ENCODE peak calls at places on chromosomes 6 and 20, in nine cellular contexts. One of them, this sample, is unnamed.

GRCh38 chr6:4358414-4359107 is 223.2 kb upstream of the ECI2 start:
- DNase-seq in activated naive CD8-positive, alpha-beta T cell treated with anti-CD3 and anti-CD28 coated beads, Interleukin-2, amount 50 U/mL, for 24 hours: peak
- DNase-seq in H7: peak
- DNase-seq in dorsolateral prefrontal cortex: peak
- DNase-seq in SJSA1: peak
- DNase-seq in HepG2: peak
- DNase-seq in fibroblast of the conjunctiva: peak
- DNase-seq in GDM1: peak
- DNase-seq in cardiac muscle cell: peak
- DNase-seq in this sample: peak

GRCh38 chr6:15247750-15248450 is 2.0 kb downstream of the JARID2 start:
- DNase-seq in dorsolateral prefrontal cortex: no peak
- DNase-seq in SJSA1: peak
- DNase-seq in GDM1: no peak
- DNase-seq in activated naive CD8-positive, alpha-beta T cell treated with anti-CD3 and anti-CD28 coated beads, Interleukin-2, amount 50 U/mL, for 24 hours: peak
- DNase-seq in H7: peak
- DNase-seq in fibroblast of the conjunctiva: no peak
- DNase-seq in HepG2: peak
- DNase-seq in cardiac muscle cell: peak
- DNase-seq in this sample: peak

GRCh38 chr20:17642404-17643269 is 39.4 kb downstream of the RRBP1 start:
- DNase-seq in SJSA1: no peak
- DNase-seq in GDM1: no peak
- DNase-seq in activated naive CD8-positive, alpha-beta T cell treated with anti-CD3 and anti-CD28 coated beads, Interleukin-2, amount 50 U/mL, for 24 hours: no peak
- DNase-seq in HepG2: no peak
- DNase-seq in dorsolateral prefrontal cortex: no peak
- DNase-seq in fibroblast of the conjunctiva: no peak
- DNase-seq in cardiac muscle cell: no peak
- DNase-seq in H7: no peak
- DNase-seq in this sample: no peak

GRCh38 chr6:150290429-150290828 is 78.4 kb upstream of the IYD start:
- DNase-seq in GDM1: no peak
- DNase-seq in HepG2: no peak
- DNase-seq in dorsolateral prefrontal cortex: peak
- DNase-seq in activated naive CD8-positive, alpha-beta T cell treated with anti-CD3 and anti-CD28 coated beads, Interleukin-2, amount 50 U/mL, for 24 hours: no peak
- DNase-seq in cardiac muscle cell: peak
- DNase-seq in H7: no peak
- DNase-seq in SJSA1: no peak
- DNase-seq in fibroblast of the conjunctiva: no peak
- DNase-seq in this sample: no peak

GRCh38 chr20:38893485-38894090 is 32.6 kb upstream of the FAM83D start:
- DNase-seq in SJSA1: peak
- DNase-seq in fibroblast of the conjunctiva: peak
- DNase-seq in GDM1: peak
- DNase-seq in dorsolateral prefrontal cortex: peak
- DNase-seq in H7: peak
- DNase-seq in cardiac muscle cell: peak
- DNase-seq in activated naive CD8-positive, alpha-beta T cell treated with anti-CD3 and anti-CD28 coated beads, Interleukin-2, amount 50 U/mL, for 24 hours: peak
- DNase-seq in HepG2: peak
- DNase-seq in this sample: peak

GRCh38 chr6:112311950-112312547 is 35.1 kb upstream of the RFPL4B start:
- DNase-seq in activated naive CD8-positive, alpha-beta T cell treated with anti-CD3 and anti-CD28 coated beads, Interleukin-2, amount 50 U/mL, for 24 hours: no peak
- DNase-seq in fibroblast of the conjunctiva: no peak
- DNase-seq in GDM1: no peak
- DNase-seq in dorsolateral prefrontal cortex: no peak
- DNase-seq in SJSA1: peak
- DNase-seq in H7: peak
- DNase-seq in cardiac muscle cell: peak
- DNase-seq in HepG2: peak
- DNase-seq in this sample: peak

GRCh38 chr6:4355241-4355640 is 219.9 kb upstream of the ECI2 start:
- DNase-seq in HepG2: no peak
- DNase-seq in SJSA1: peak
- DNase-seq in GDM1: no peak
- DNase-seq in cardiac muscle cell: peak
- DNase-seq in activated naive CD8-positive, alpha-beta T cell treated with anti-CD3 and anti-CD28 coated beads, Interleukin-2, amount 50 U/mL, for 24 hours: no peak
- DNase-seq in fibroblast of the conjunctiva: peak
- DNase-seq in dorsolateral prefrontal cortex: no peak
- DNase-seq in H7: no peak
- DNase-seq in this sample: peak

GRCh38 chr6:27866370-27867050 is 45.7 kb downstream of the OR2B2 start:
- DNase-seq in HepG2: peak
- DNase-seq in GDM1: peak
- DNase-seq in fibroblast of the conjunctiva: peak
- DNase-seq in activated naive CD8-positive, alpha-beta T cell treated with anti-CD3 and anti-CD28 coated beads, Interleukin-2, amount 50 U/mL, for 24 hours: peak
- DNase-seq in H7: peak
- DNase-seq in cardiac muscle cell: peak
- DNase-seq in SJSA1: peak
- DNase-seq in dorsolateral prefrontal cortex: no peak
- DNase-seq in this sample: peak

GRCh38 chr6:32945106-32945761 is 4.4 kb upstream of the HLA-DMB start:
- DNase-seq in SJSA1: no peak
- DNase-seq in HepG2: no peak
- DNase-seq in dorsolateral prefrontal cortex: no peak
- DNase-seq in cardiac muscle cell: no peak
- DNase-seq in fibroblast of the conjunctiva: no peak
- DNase-seq in activated naive CD8-positive, alpha-beta T cell treated with anti-CD3 and anti-CD28 coated beads, Interleukin-2, amount 50 U/mL, for 24 hours: peak
- DNase-seq in GDM1: no peak
- DNase-seq in H7: no peak
- DNase-seq in this sample: no peak

GRCh38 chr20:51995551-51995951 is 193.2 kb upstream of the SALL4 start:
- DNase-seq in activated naive CD8-positive, alpha-beta T cell treated with anti-CD3 and anti-CD28 coated beads, Interleukin-2, amount 50 U/mL, for 24 hours: no peak
- DNase-seq in SJSA1: peak
- DNase-seq in H7: no peak
- DNase-seq in cardiac muscle cell: no peak
- DNase-seq in GDM1: no peak
- DNase-seq in HepG2: no peak
- DNase-seq in fibroblast of the conjunctiva: no peak
- DNase-seq in dorsolateral prefrontal cortex: no peak
- DNase-seq in this sample: no peak

GRCh38 chr6:148835920-148836441 is 89.2 kb downstream of the UST start:
- DNase-seq in SJSA1: peak
- DNase-seq in activated naive CD8-positive, alpha-beta T cell treated with anti-CD3 and anti-CD28 coated beads, Interleukin-2, amount 50 U/mL, for 24 hours: peak
- DNase-seq in dorsolateral prefrontal cortex: no peak
- DNase-seq in HepG2: no peak
- DNase-seq in GDM1: no peak
- DNase-seq in cardiac muscle cell: peak
- DNase-seq in fibroblast of the conjunctiva: peak
- DNase-seq in H7: no peak
- DNase-seq in this sample: no peak

GRCh38 chr20:21498646-21499045 is 15.2 kb downstream of the NKX2-2 start:
- DNase-seq in H7: peak
- DNase-seq in activated naive CD8-positive, alpha-beta T cell treated with anti-CD3 and anti-CD28 coated beads, Interleukin-2, amount 50 U/mL, for 24 hours: no peak
- DNase-seq in dorsolateral prefrontal cortex: no peak
- DNase-seq in fibroblast of the conjunctiva: no peak
- DNase-seq in HepG2: no peak
- DNase-seq in GDM1: no peak
- DNase-seq in SJSA1: no peak
- DNase-seq in cardiac muscle cell: no peak
- DNase-seq in this sample: no peak

GRCh38 chr20:38109657-38110524 is 55.2 kb downstream of the TGM2 start:
- DNase-seq in H7: no peak
- DNase-seq in SJSA1: peak
- DNase-seq in dorsolateral prefrontal cortex: no peak
- DNase-seq in activated naive CD8-positive, alpha-beta T cell treated with anti-CD3 and anti-CD28 coated beads, Interleukin-2, amount 50 U/mL, for 24 hours: no peak
- DNase-seq in HepG2: peak
- DNase-seq in fibroblast of the conjunctiva: peak
- DNase-seq in cardiac muscle cell: peak
- DNase-seq in GDM1: no peak
- DNase-seq in this sample: no peak

GRCh38 chr6:30763618-30764489 is 19.5 kb upstream of the IER3 start:
- DNase-seq in SJSA1: peak
- DNase-seq in cardiac muscle cell: peak
- DNase-seq in fibroblast of the conjunctiva: no peak
- DNase-seq in HepG2: peak
- DNase-seq in GDM1: no peak
- DNase-seq in dorsolateral prefrontal cortex: no peak
- DNase-seq in activated naive CD8-positive, alpha-beta T cell treated with anti-CD3 and anti-CD28 coated beads, Interleukin-2, amount 50 U/mL, for 24 hours: no peak
- DNase-seq in H7: peak
- DNase-seq in this sample: peak

GRCh38 chr6:21971540-21971939 is 325.3 kb downstream of the PRL start:
- DNase-seq in H7: no peak
- DNase-seq in fibroblast of the conjunctiva: no peak
- DNase-seq in dorsolateral prefrontal cortex: no peak
- DNase-seq in HepG2: no peak
- DNase-seq in activated naive CD8-positive, alpha-beta T cell treated with anti-CD3 and anti-CD28 coated beads, Interleukin-2, amount 50 U/mL, for 24 hours: no peak
- DNase-seq in SJSA1: no peak
- DNase-seq in GDM1: no peak
- DNase-seq in cardiac muscle cell: no peak
- DNase-seq in this sample: peak

GRCh38 chr6:111175135-111175534 is 87.8 kb downstream of the SLC16A10 start:
- DNase-seq in cardiac muscle cell: no peak
- DNase-seq in HepG2: no peak
- DNase-seq in GDM1: no peak
- DNase-seq in activated naive CD8-positive, alpha-beta T cell treated with anti-CD3 and anti-CD28 coated beads, Interleukin-2, amount 50 U/mL, for 24 hours: no peak
- DNase-seq in fibroblast of the conjunctiva: peak
- DNase-seq in dorsolateral prefrontal cortex: no peak
- DNase-seq in H7: no peak
- DNase-seq in SJSA1: no peak
- DNase-seq in this sample: no peak

GRCh38 chr6:10193321-10193720 is 221.6 kb downstream of the TFAP2A start:
- DNase-seq in dorsolateral prefrontal cortex: no peak
- DNase-seq in H7: no peak
- DNase-seq in HepG2: no peak
- DNase-seq in fibroblast of the conjunctiva: no peak
- DNase-seq in GDM1: no peak
- DNase-seq in SJSA1: no peak
- DNase-seq in activated naive CD8-positive, alpha-beta T cell treated with anti-CD3 and anti-CD28 coated beads, Interleukin-2, amount 50 U/mL, for 24 hours: no peak
- DNase-seq in cardiac muscle cell: no peak
- DNase-seq in this sample: no peak

GRCh38 chr6:112038268-112038667 is 15.6 kb upstream of the CCN6 start:
- DNase-seq in GDM1: no peak
- DNase-seq in dorsolateral prefrontal cortex: no peak
- DNase-seq in fibroblast of the conjunctiva: no peak
- DNase-seq in H7: no peak
- DNase-seq in HepG2: no peak
- DNase-seq in activated naive CD8-positive, alpha-beta T cell treated with anti-CD3 and anti-CD28 coated beads, Interleukin-2, amount 50 U/mL, for 24 hours: no peak
- DNase-seq in cardiac muscle cell: no peak
- DNase-seq in SJSA1: no peak
- DNase-seq in this sample: no peak

GRCh38 chr6:166512567-166512966 is 73.9 kb downstream of the RAMACL start:
- DNase-seq in cardiac muscle cell: no peak
- DNase-seq in SJSA1: no peak
- DNase-seq in activated naive CD8-positive, alpha-beta T cell treated with anti-CD3 and anti-CD28 coated beads, Interleukin-2, amount 50 U/mL, for 24 hours: peak
- DNase-seq in H7: no peak
- DNase-seq in GDM1: no peak
- DNase-seq in dorsolateral prefrontal cortex: no peak
- DNase-seq in HepG2: no peak
- DNase-seq in fibroblast of the conjunctiva: no peak
- DNase-seq in this sample: no peak

GRCh38 chr6:22363166-22363965 is 66.5 kb upstream of the PRL start:
- DNase-seq in dorsolateral prefrontal cortex: no peak
- DNase-seq in cardiac muscle cell: no peak
- DNase-seq in SJSA1: no peak
- DNase-seq in HepG2: peak
- DNase-seq in GDM1: no peak
- DNase-seq in fibroblast of the conjunctiva: no peak
- DNase-seq in H7: no peak
- DNase-seq in activated naive CD8-positive, alpha-beta T cell treated with anti-CD3 and anti-CD28 coated beads, Interleukin-2, amount 50 U/mL, for 24 hours: no peak
- DNase-seq in this sample: no peak

GRCh38 chr6:13457577-13457976 is 29.8 kb downstream of the GFOD1 start:
- DNase-seq in GDM1: no peak
- DNase-seq in dorsolateral prefrontal cortex: no peak
- DNase-seq in H7: no peak
- DNase-seq in activated naive CD8-positive, alpha-beta T cell treated with anti-CD3 and anti-CD28 coated beads, Interleukin-2, amount 50 U/mL, for 24 hours: no peak
- DNase-seq in cardiac muscle cell: no peak
- DNase-seq in SJSA1: no peak
- DNase-seq in HepG2: no peak
- DNase-seq in fibroblast of the conjunctiva: no peak
- DNase-seq in this sample: no peak

GRCh38 chr6:34864007-34864406 is 23.8 kb downstream of the TAF11 start:
- DNase-seq in H7: no peak
- DNase-seq in cardiac muscle cell: no peak
- DNase-seq in dorsolateral prefrontal cortex: no peak
- DNase-seq in GDM1: no peak
- DNase-seq in fibroblast of the conjunctiva: no peak
- DNase-seq in activated naive CD8-positive, alpha-beta T cell treated with anti-CD3 and anti-CD28 coated beads, Interleukin-2, amount 50 U/mL, for 24 hours: no peak
- DNase-seq in SJSA1: no peak
- DNase-seq in HepG2: no peak
- DNase-seq in this sample: no peak

GRCh38 chr6:136846046-136846445 is 23.7 kb downstream of the PEX7 start:
- DNase-seq in HepG2: peak
- DNase-seq in GDM1: peak
- DNase-seq in dorsolateral prefrontal cortex: no peak
- DNase-seq in cardiac muscle cell: peak
- DNase-seq in H7: peak
- DNase-seq in activated naive CD8-positive, alpha-beta T cell treated with anti-CD3 and anti-CD28 coated beads, Interleukin-2, amount 50 U/mL, for 24 hours: peak
- DNase-seq in SJSA1: peak
- DNase-seq in fibroblast of the conjunctiva: peak
- DNase-seq in this sample: peak

GRCh38 chr20:49858076-49858565 is 45.5 kb downstream of the SLC9A8 start:
- DNase-seq in SJSA1: no peak
- DNase-seq in cardiac muscle cell: no peak
- DNase-seq in H7: no peak
- DNase-seq in GDM1: no peak
- DNase-seq in HepG2: no peak
- DNase-seq in activated naive CD8-positive, alpha-beta T cell treated with anti-CD3 and anti-CD28 coated beads, Interleukin-2, amount 50 U/mL, for 24 hours: no peak
- DNase-seq in dorsolateral prefrontal cortex: no peak
- DNase-seq in fibroblast of the conjunctiva: no peak
- DNase-seq in this sample: no peak

GRCh38 chr6:41453232-41453631 is 92.9 kb upstream of the FOXP4 start:
- DNase-seq in H7: no peak
- DNase-seq in cardiac muscle cell: no peak
- DNase-seq in activated naive CD8-positive, alpha-beta T cell treated with anti-CD3 and anti-CD28 coated beads, Interleukin-2, amount 50 U/mL, for 24 hours: no peak
- DNase-seq in SJSA1: no peak
- DNase-seq in fibroblast of the conjunctiva: no peak
- DNase-seq in HepG2: no peak
- DNase-seq in GDM1: no peak
- DNase-seq in dorsolateral prefrontal cortex: no peak
- DNase-seq in this sample: no peak

GRCh38 chr20:9427977-9428607 is 86.3 kb upstream of the LAMP5 start:
- DNase-seq in GDM1: no peak
- DNase-seq in fibroblast of the conjunctiva: no peak
- DNase-seq in H7: no peak
- DNase-seq in SJSA1: no peak
- DNase-seq in activated naive CD8-positive, alpha-beta T cell treated with anti-CD3 and anti-CD28 coated beads, Interleukin-2, amount 50 U/mL, for 24 hours: no peak
- DNase-seq in cardiac muscle cell: no peak
- DNase-seq in HepG2: no peak
- DNase-seq in dorsolateral prefrontal cortex: no peak
- DNase-seq in this sample: no peak

GRCh38 chr6:148054219-148054618 is 288.4 kb upstream of the SASH1 start:
- DNase-seq in activated naive CD8-positive, alpha-beta T cell treated with anti-CD3 and anti-CD28 coated beads, Interleukin-2, amount 50 U/mL, for 24 hours: no peak
- DNase-seq in SJSA1: no peak
- DNase-seq in cardiac muscle cell: no peak
- DNase-seq in fibroblast of the conjunctiva: no peak
- DNase-seq in GDM1: no peak
- DNase-seq in HepG2: no peak
- DNase-seq in H7: no peak
- DNase-seq in dorsolateral prefrontal cortex: no peak
- DNase-seq in this sample: no peak

This sample was measured in neural progenitor cell.